ENCODE peak calls at places on chromosomes 7 and 10, in seven cellular contexts. C is OCI-LY7, O is astrocyte of the spinal cord, X is germinal center, N is sciatic nerve, H is GM12865, J is cardiac fibroblast. W is an unnamed sample.

GRCh38 chr10:36094091-36094490 is 452.0 kb upstream of the FZD8 start:
- DNase-seq in C (no peak), O (no peak), X (no peak), N (no peak), H (no peak), J (no peak), W (no peak)

GRCh38 chr10:12177642-12178041 is 18.0 kb downstream of the NUDT5 start:
- DNase-seq in C (no peak), O (peak), X (no peak), N (no peak), H (no peak), J (no peak), W (no peak)

GRCh38 chr10:102225646-102226541 is at the start of gene ELOVL3:
- DNase-seq in C (peak), O (peak), X (peak), N (peak), H (peak), J (peak), W (peak)

GRCh38 chr10:59905735-59906416 is 480 bp downstream of the CCDC6 start:
- DNase-seq in C (peak), O (no peak), X (peak), N (peak), H (no peak), J (no peak), W (no peak)

GRCh38 chr10:62007145-62007544 is 105.6 kb downstream of the ARID5B start:
- DNase-seq in C (no peak), O (no peak), X (no peak), N (no peak), H (no peak), J (no peak), W (no peak)

GRCh38 chr10:44775402-44775741 is 135.8 kb upstream of the TMEM72 start:
- DNase-seq in C (no peak), O (no peak), X (no peak), N (no peak), H (no peak), J (no peak), W (no peak)

GRCh38 chr7:5797716-5798115 is 16.3 kb upstream of the RNF216 start:
- DNase-seq in C (no peak), O (no peak), X (no peak), N (no peak), H (no peak), J (no peak), W (no peak)

GRCh38 chr7:73715648-73716317 is 3.7 kb downstream of the STX1A start:
- DNase-seq in C (peak), O (peak), X (no peak), N (no peak), H (no peak), J (peak), W (no peak)

GRCh38 chr7:48180981-48181380 is 9.7 kb downstream of the ABCA13 start:
- DNase-seq in C (no peak), O (peak), X (no peak), N (no peak), H (no peak), J (no peak), W (no peak)

GRCh38 chr10:69869291-69869841 is 67.7 kb downstream of the COL13A1 start:
- DNase-seq in C (no peak), O (peak), X (no peak), N (no peak), H (no peak), J (peak), W (no peak)

W was measured in naive B cell.